ENCODE peak calls at places on chromosomes 13 and 19, in five cellular contexts. G is AG08395; I is CD4-positive, alpha-beta T cell; N is right cardiac atrium; J is tibial nerve. B is an unnamed sample.

GRCh38 chr19:10899171-10899653 is 27.9 kb downstream of the CARM1 start:
- DNase-seq in G (no peak), I (no peak), N (no peak), J (no peak), B (no peak)

GRCh38 chr13:98274921-98275487 is 97.9 kb upstream of the RNF113B start:
- DNase-seq in G (no peak), I (no peak), N (no peak), J (no peak), B (no peak)

GRCh38 chr19:11964496-11964857 is 363 bp upstream of the ZNF763 start:
- DNase-seq in G (peak; percentile 16), I (peak; percentile 2), N (peak; percentile 75), J (no peak), B (no peak)

GRCh38 chr13:95185851-95186250 is 115.4 kb downstream of the ABCC4 start:
- DNase-seq in G (no peak), I (peak; percentile 24), N (no peak), J (no peak), B (no peak)

GRCh38 chr13:66618702-66619101 is 611.4 kb downstream of the PCDH9 start:
- DNase-seq in G (peak; percentile 43), I (no peak), N (no peak), J (no peak), B (no peak)

GRCh38 chr13:22201395-22201794 is 530.5 kb downstream of the FGF9 start:
- DNase-seq in G (no peak), I (no peak), N (no peak), J (no peak), B (no peak)

GRCh38 chr13:113109151-113110047 is 3.8 kb downstream of the F7 start:
- DNase-seq in G (no peak), I (no peak), N (no peak), J (no peak), B (no peak)

GRCh38 chr19:4144666-4145261 is 8.7 kb upstream of the CREB3L3 start:
- DNase-seq in G (peak; percentile 70), I (no peak), N (no peak), J (no peak), B (no peak)

GRCh38 chr13:76762731-76763130 is 123.5 kb downstream of the KCTD12 start:
- DNase-seq in G (no peak), I (no peak), N (peak; percentile 40), J (no peak), B (no peak)

GRCh38 chr13:80224468-80224867 is 116.5 kb downstream of the SPRY2 start:
- DNase-seq in G (no peak), I (no peak), N (no peak), J (no peak), B (no peak)

GRCh38 chr13:99989376-99990044 is 7.9 kb downstream of the ZIC2 start:
- DNase-seq in G (no peak), I (no peak), N (peak; percentile 28), J (no peak), B (no peak)

GRCh38 chr13:74074723-74075122 is 59.5 kb downstream of the KLF12 start:
- DNase-seq in G (peak; percentile 35), I (no peak), N (peak; percentile 11), J (no peak), B (no peak)

GRCh38 chr13:92197669-92198068 is 799.2 kb downstream of the GPC5 start:
- DNase-seq in G (no peak), I (no peak), N (no peak), J (no peak), B (no peak)

GRCh38 chr13:99585609-99586008 is 84.3 kb downstream of the TM9SF2 start:
- DNase-seq in G (peak; percentile 47), I (no peak), N (no peak), J (no peak), B (no peak)

GRCh38 chr19:2083174-2083854 is 12.8 kb downstream of the MOB3A start:
- DNase-seq in G (no peak), I (peak; percentile 59), N (peak; percentile 70), J (no peak), B (no peak)

GRCh38 chr13:100644328-100644727 is 30.3 kb downstream of the TMTC4 start:
- DNase-seq in G (no peak), I (no peak), N (no peak), J (no peak), B (peak; percentile 42)

GRCh38 chr13:34458756-34459462 is 483.2 kb upstream of the NBEA start:
- DNase-seq in G (no peak), I (no peak), N (peak; percentile 62), J (peak; percentile 7), B (no peak)

GRCh38 chr13:72643339-72643989 is 84.0 kb downstream of the MZT1 start:
- DNase-seq in G (peak; percentile 24), I (peak; percentile 22), N (peak; percentile 75), J (peak; percentile 68), B (no peak)

GRCh38 chr19:16883518-16883917 is 5.3 kb upstream of the F2RL3 start:
- DNase-seq in G (no peak), I (no peak), N (no peak), J (no peak), B (no peak)

GRCh38 chr13:23356368-23356767 is 77.1 kb downstream of the SACS start:
- DNase-seq in G (no peak), I (no peak), N (no peak), J (no peak), B (no peak)

GRCh38 chr13:70310720-70311119 is 202.5 kb upstream of the KLHL1 start:
- DNase-seq in G (no peak), I (no peak), N (no peak), J (no peak), B (peak; percentile 63)

GRCh38 chr19:808176-808741 is 11.0 kb downstream of the PTBP1 start:
- DNase-seq in G (no peak), I (no peak), N (peak; percentile 49), J (no peak), B (no peak)

GRCh38 chr19:38023245-38023644 is 116.2 kb downstream of the SIPA1L3 start:
- DNase-seq in G (no peak), I (no peak), N (no peak), J (no peak), B (peak; percentile 69)

GRCh38 chr13:49272296-49272695 is 24.6 kb downstream of the CDADC1 start:
- DNase-seq in G (no peak), I (no peak), N (no peak), J (no peak), B (no peak)

GRCh38 chr13:97426695-97427094 is 7.3 kb upstream of the RAP2A start:
- DNase-seq in G (no peak), I (no peak), N (no peak), J (no peak), B (no peak)

GRCh38 chr13:65594255-65594654 is 1635.9 kb downstream of the PCDH9 start:
- DNase-seq in G (peak; percentile 18), I (no peak), N (no peak), J (no peak), B (no peak)

GRCh38 chr13:25429466-25429865 is 57.7 kb downstream of the ATP8A2 start:
- DNase-seq in G (no peak), I (no peak), N (no peak), J (no peak), B (no peak)

GRCh38 chr19:2305424-2305823 is 2.5 kb downstream of the LINGO3 start:
- DNase-seq in G (no peak), I (no peak), N (no peak), J (no peak), B (no peak)

GRCh38 chr13:40383132-40383531 is 283.3 kb downstream of the FOXO1 start:
- DNase-seq in G (no peak), I (no peak), N (peak; percentile 55), J (no peak), B (no peak)

GRCh38 chr19:28313633-28314032 is 899.3 kb downstream of the UQCRFS1 start:
- DNase-seq in G (peak; percentile 91), I (no peak), N (no peak), J (peak; percentile 8), B (no peak)

B was measured in NCI-H2227 treated with DMSO at 0.1 percent for 48 hours.